ENCODE peak calls at places on chromosomes 11 and 22, in ten cellular contexts. One of them, this sample, is unnamed.
A peak's percentile ranks its signal among the peaks of the same experiment; 100 is the strongest.

GRCh38 chr22:36413022-36413770 is 25.4 kb upstream of the MYH9 start:
- DNase-seq in stimulated activated CD4-positive, alpha-beta T cell treated with anti-CD3 and anti-CD28 coated beads, Interleukin-1b, Interleukin-23, amount 100 ng/mL, for 24 hours: no peak
- DNase-seq in DMS153: no peak
- DNase-seq in hepatocyte: peak; percentile 53
- DNase-seq in nephron progenitor cell: no peak
- DNase-seq in activated CD4-positive, alpha-beta T cell treated with anti-CD3 and anti-CD28 coated beads for 36 hours: no peak
- DNase-seq in activated CD4-positive, CD25-positive, alpha-beta regulatory T cell: no peak
- DNase-seq in small intestine: peak; percentile 77
- DNase-seq in substantia nigra: no peak
- DNase-seq in esophagus squamous epithelium: no peak
- DNase-seq in this sample: no peak

GRCh38 chr11:61599968-61600710 is 19.3 kb upstream of the SYT7 start:
- DNase-seq in hepatocyte: no peak
- DNase-seq in esophagus squamous epithelium: no peak
- DNase-seq in DMS153: no peak
- DNase-seq in nephron progenitor cell: no peak
- DNase-seq in activated CD4-positive, CD25-positive, alpha-beta regulatory T cell: no peak
- DNase-seq in substantia nigra: no peak
- DNase-seq in activated CD4-positive, alpha-beta T cell treated with anti-CD3 and anti-CD28 coated beads for 36 hours: no peak
- DNase-seq in stimulated activated CD4-positive, alpha-beta T cell treated with anti-CD3 and anti-CD28 coated beads, Interleukin-1b, Interleukin-23, amount 100 ng/mL, for 24 hours: no peak
- DNase-seq in small intestine: no peak
- DNase-seq in this sample: no peak

GRCh38 chr11:92707665-92708064 is 261.8 kb upstream of the MTNR1B start:
- DNase-seq in small intestine: no peak
- DNase-seq in DMS153: no peak
- DNase-seq in activated CD4-positive, CD25-positive, alpha-beta regulatory T cell: no peak
- DNase-seq in nephron progenitor cell: no peak
- DNase-seq in activated CD4-positive, alpha-beta T cell treated with anti-CD3 and anti-CD28 coated beads for 36 hours: no peak
- DNase-seq in substantia nigra: no peak
- DNase-seq in esophagus squamous epithelium: no peak
- DNase-seq in hepatocyte: no peak
- DNase-seq in stimulated activated CD4-positive, alpha-beta T cell treated with anti-CD3 and anti-CD28 coated beads, Interleukin-1b, Interleukin-23, amount 100 ng/mL, for 24 hours: no peak
- DNase-seq in this sample: no peak

GRCh38 chr11:61161190-61162091 is at the start of gene VPS37C:
- DNase-seq in small intestine: peak; percentile 86
- DNase-seq in esophagus squamous epithelium: peak; percentile 57
- DNase-seq in DMS153: peak; percentile 82
- DNase-seq in substantia nigra: peak; percentile 79
- DNase-seq in nephron progenitor cell: peak; percentile 96
- DNase-seq in activated CD4-positive, alpha-beta T cell treated with anti-CD3 and anti-CD28 coated beads for 36 hours: peak; percentile 96
- DNase-seq in activated CD4-positive, CD25-positive, alpha-beta regulatory T cell: peak; percentile 89
- DNase-seq in hepatocyte: peak; percentile 94
- DNase-seq in stimulated activated CD4-positive, alpha-beta T cell treated with anti-CD3 and anti-CD28 coated beads, Interleukin-1b, Interleukin-23, amount 100 ng/mL, for 24 hours: peak; percentile 92
- DNase-seq in this sample: peak; percentile 93

GRCh38 chr22:24419480-24419860 is 7.9 kb upstream of the ADORA2A start:
- DNase-seq in substantia nigra: no peak
- DNase-seq in activated CD4-positive, CD25-positive, alpha-beta regulatory T cell: no peak
- DNase-seq in DMS153: no peak
- DNase-seq in activated CD4-positive, alpha-beta T cell treated with anti-CD3 and anti-CD28 coated beads for 36 hours: no peak
- DNase-seq in stimulated activated CD4-positive, alpha-beta T cell treated with anti-CD3 and anti-CD28 coated beads, Interleukin-1b, Interleukin-23, amount 100 ng/mL, for 24 hours: no peak
- DNase-seq in hepatocyte: no peak
- DNase-seq in nephron progenitor cell: no peak
- DNase-seq in esophagus squamous epithelium: no peak
- DNase-seq in small intestine: no peak
- DNase-seq in this sample: no peak

GRCh38 chr11:66363187-66363601 is 8.4 kb downstream of the SLC29A2 start:
- DNase-seq in nephron progenitor cell: no peak
- DNase-seq in activated CD4-positive, alpha-beta T cell treated with anti-CD3 and anti-CD28 coated beads for 36 hours: no peak
- DNase-seq in substantia nigra: no peak
- DNase-seq in activated CD4-positive, CD25-positive, alpha-beta regulatory T cell: no peak
- DNase-seq in hepatocyte: peak; percentile 6
- DNase-seq in small intestine: no peak
- DNase-seq in esophagus squamous epithelium: no peak
- DNase-seq in stimulated activated CD4-positive, alpha-beta T cell treated with anti-CD3 and anti-CD28 coated beads, Interleukin-1b, Interleukin-23, amount 100 ng/mL, for 24 hours: no peak
- DNase-seq in DMS153: no peak
- DNase-seq in this sample: no peak

GRCh38 chr11:114738954-114739353 is 60.6 kb downstream of the NXPE2 start:
- DNase-seq in activated CD4-positive, alpha-beta T cell treated with anti-CD3 and anti-CD28 coated beads for 36 hours: peak; percentile 61
- DNase-seq in DMS153: peak; percentile 3
- DNase-seq in esophagus squamous epithelium: no peak
- DNase-seq in hepatocyte: peak; percentile 61
- DNase-seq in stimulated activated CD4-positive, alpha-beta T cell treated with anti-CD3 and anti-CD28 coated beads, Interleukin-1b, Interleukin-23, amount 100 ng/mL, for 24 hours: peak; percentile 6
- DNase-seq in small intestine: peak; percentile 50
- DNase-seq in nephron progenitor cell: peak; percentile 49
- DNase-seq in substantia nigra: no peak
- DNase-seq in activated CD4-positive, CD25-positive, alpha-beta regulatory T cell: no peak
- DNase-seq in this sample: peak; percentile 61

GRCh38 chr11:116053538-116053919 is 549.3 kb upstream of the CADM1 start:
- DNase-seq in activated CD4-positive, CD25-positive, alpha-beta regulatory T cell: no peak
- DNase-seq in nephron progenitor cell: no peak
- DNase-seq in small intestine: no peak
- DNase-seq in esophagus squamous epithelium: no peak
- DNase-seq in hepatocyte: no peak
- DNase-seq in substantia nigra: no peak
- DNase-seq in stimulated activated CD4-positive, alpha-beta T cell treated with anti-CD3 and anti-CD28 coated beads, Interleukin-1b, Interleukin-23, amount 100 ng/mL, for 24 hours: no peak
- DNase-seq in activated CD4-positive, alpha-beta T cell treated with anti-CD3 and anti-CD28 coated beads for 36 hours: no peak
- DNase-seq in DMS153: peak; percentile 52
- DNase-seq in this sample: no peak

GRCh38 chr11:110982214-110982613 is 263.3 kb upstream of the POU2AF2 start:
- DNase-seq in hepatocyte: no peak
- DNase-seq in DMS153: no peak
- DNase-seq in substantia nigra: no peak
- DNase-seq in activated CD4-positive, alpha-beta T cell treated with anti-CD3 and anti-CD28 coated beads for 36 hours: no peak
- DNase-seq in small intestine: no peak
- DNase-seq in esophagus squamous epithelium: no peak
- DNase-seq in stimulated activated CD4-positive, alpha-beta T cell treated with anti-CD3 and anti-CD28 coated beads, Interleukin-1b, Interleukin-23, amount 100 ng/mL, for 24 hours: no peak
- DNase-seq in activated CD4-positive, CD25-positive, alpha-beta regulatory T cell: no peak
- DNase-seq in nephron progenitor cell: no peak
- DNase-seq in this sample: no peak

GRCh38 chr11:62548545-62549335 is 2.1 kb upstream of the AHNAK start:
- DNase-seq in activated CD4-positive, alpha-beta T cell treated with anti-CD3 and anti-CD28 coated beads for 36 hours: no peak
- DNase-seq in stimulated activated CD4-positive, alpha-beta T cell treated with anti-CD3 and anti-CD28 coated beads, Interleukin-1b, Interleukin-23, amount 100 ng/mL, for 24 hours: no peak
- DNase-seq in esophagus squamous epithelium: no peak
- DNase-seq in nephron progenitor cell: no peak
- DNase-seq in small intestine: peak; percentile 51
- DNase-seq in activated CD4-positive, CD25-positive, alpha-beta regulatory T cell: no peak
- DNase-seq in DMS153: no peak
- DNase-seq in substantia nigra: no peak
- DNase-seq in hepatocyte: peak; percentile 61
- DNase-seq in this sample: peak; percentile 85

GRCh38 chr22:19799322-19800190 is 39.0 kb downstream of the TBX1 start:
- DNase-seq in activated CD4-positive, alpha-beta T cell treated with anti-CD3 and anti-CD28 coated beads for 36 hours: no peak
- DNase-seq in activated CD4-positive, CD25-positive, alpha-beta regulatory T cell: no peak
- DNase-seq in hepatocyte: peak; percentile 69
- DNase-seq in DMS153: no peak
- DNase-seq in nephron progenitor cell: peak; percentile 45
- DNase-seq in esophagus squamous epithelium: no peak
- DNase-seq in stimulated activated CD4-positive, alpha-beta T cell treated with anti-CD3 and anti-CD28 coated beads, Interleukin-1b, Interleukin-23, amount 100 ng/mL, for 24 hours: no peak
- DNase-seq in small intestine: no peak
- DNase-seq in substantia nigra: no peak
- DNase-seq in this sample: no peak

GRCh38 chr11:68113986-68114385 is 7.2 kb downstream of the CHKA start:
- DNase-seq in nephron progenitor cell: no peak
- DNase-seq in hepatocyte: no peak
- DNase-seq in activated CD4-positive, alpha-beta T cell treated with anti-CD3 and anti-CD28 coated beads for 36 hours: no peak
- DNase-seq in small intestine: no peak
- DNase-seq in esophagus squamous epithelium: no peak
- DNase-seq in activated CD4-positive, CD25-positive, alpha-beta regulatory T cell: no peak
- DNase-seq in DMS153: no peak
- DNase-seq in stimulated activated CD4-positive, alpha-beta T cell treated with anti-CD3 and anti-CD28 coated beads, Interleukin-1b, Interleukin-23, amount 100 ng/mL, for 24 hours: no peak
- DNase-seq in substantia nigra: no peak
- DNase-seq in this sample: no peak

GRCh38 chr11:121886005-121886739 is 229.8 kb downstream of the BLID start:
- DNase-seq in esophagus squamous epithelium: no peak
- DNase-seq in activated CD4-positive, CD25-positive, alpha-beta regulatory T cell: no peak
- DNase-seq in hepatocyte: no peak
- DNase-seq in stimulated activated CD4-positive, alpha-beta T cell treated with anti-CD3 and anti-CD28 coated beads, Interleukin-1b, Interleukin-23, amount 100 ng/mL, for 24 hours: no peak
- DNase-seq in small intestine: no peak
- DNase-seq in activated CD4-positive, alpha-beta T cell treated with anti-CD3 and anti-CD28 coated beads for 36 hours: no peak
- DNase-seq in DMS153: no peak
- DNase-seq in nephron progenitor cell: no peak
- DNase-seq in substantia nigra: no peak
- DNase-seq in this sample: no peak

This sample was measured in colonic mucosa.